ENCODE peak calls at places on chromosome 17, in nine cellular contexts. One of them, this sample, is unnamed.

GRCh38 chr17:42276359-42276608 is at the start of gene STAT5B:
- DNase-seq in H9: peak; percentile 66
- DNase-seq in right cardiac atrium: peak; percentile 92
- DNase-seq in heart right ventricle: peak; percentile 82
- DNase-seq in lung: peak; percentile 58
- DNase-seq in mammary epithelial cell: peak; percentile 61
- DNase-seq in neural progenitor cell: peak; percentile 87
- DNase-seq in colonic mucosa: peak; percentile 65
- DNase-seq in aorta: peak; percentile 91
- DNase-seq in this sample: peak; percentile 57

GRCh38 chr17:41382396-41382795 is 290 bp upstream of the KRT34 start:
- DNase-seq in heart right ventricle: no peak
- DNase-seq in mammary epithelial cell: peak; percentile 50
- DNase-seq in H9: no peak
- DNase-seq in aorta: no peak
- DNase-seq in lung: no peak
- DNase-seq in neural progenitor cell: no peak
- DNase-seq in colonic mucosa: no peak
- DNase-seq in right cardiac atrium: no peak
- DNase-seq in this sample: no peak

GRCh38 chr17:55301521-55302406 is 37.0 kb downstream of the HLF start:
- DNase-seq in colonic mucosa: no peak
- DNase-seq in heart right ventricle: no peak
- DNase-seq in H9: no peak
- DNase-seq in lung: no peak
- DNase-seq in right cardiac atrium: no peak
- DNase-seq in mammary epithelial cell: no peak
- DNase-seq in neural progenitor cell: no peak
- DNase-seq in aorta: no peak
- DNase-seq in this sample: no peak

GRCh38 chr17:19021622-19022083 is 17.1 kb upstream of the FAM83G start:
- DNase-seq in colonic mucosa: no peak
- DNase-seq in lung: no peak
- DNase-seq in mammary epithelial cell: no peak
- DNase-seq in right cardiac atrium: peak; percentile 66
- DNase-seq in heart right ventricle: no peak
- DNase-seq in neural progenitor cell: peak; percentile 25
- DNase-seq in aorta: peak; percentile 75
- DNase-seq in H9: peak; percentile 74
- DNase-seq in this sample: no peak

GRCh38 chr17:74337834-74338500 is 11.9 kb downstream of the KIF19 start:
- DNase-seq in H9: no peak
- DNase-seq in colonic mucosa: no peak
- DNase-seq in neural progenitor cell: no peak
- DNase-seq in lung: no peak
- DNase-seq in heart right ventricle: no peak
- DNase-seq in mammary epithelial cell: no peak
- DNase-seq in right cardiac atrium: no peak
- DNase-seq in aorta: no peak
- DNase-seq in this sample: no peak

GRCh38 chr17:8835106-8835505 is 32.4 kb downstream of the PIK3R6 start:
- DNase-seq in lung: no peak
- DNase-seq in heart right ventricle: no peak
- DNase-seq in mammary epithelial cell: no peak
- DNase-seq in neural progenitor cell: no peak
- DNase-seq in colonic mucosa: no peak
- DNase-seq in right cardiac atrium: no peak
- DNase-seq in aorta: no peak
- DNase-seq in H9: no peak
- DNase-seq in this sample: peak; percentile 16

GRCh38 chr17:28946239-28946638 is 5.1 kb downstream of the PHF12 start:
- DNase-seq in heart right ventricle: no peak
- DNase-seq in right cardiac atrium: no peak
- DNase-seq in mammary epithelial cell: peak; percentile 87
- DNase-seq in H9: no peak
- DNase-seq in colonic mucosa: no peak
- DNase-seq in lung: no peak
- DNase-seq in neural progenitor cell: no peak
- DNase-seq in aorta: no peak
- DNase-seq in this sample: no peak

GRCh38 chr17:72599891-72600290 is 479.1 kb downstream of the SOX9 start:
- DNase-seq in aorta: no peak
- DNase-seq in mammary epithelial cell: no peak
- DNase-seq in lung: no peak
- DNase-seq in right cardiac atrium: no peak
- DNase-seq in heart right ventricle: no peak
- DNase-seq in colonic mucosa: no peak
- DNase-seq in H9: no peak
- DNase-seq in neural progenitor cell: no peak
- DNase-seq in this sample: no peak

GRCh38 chr17:5888811-5889210 is 181.4 kb upstream of the WSCD1 start:
- DNase-seq in lung: no peak
- DNase-seq in heart right ventricle: no peak
- DNase-seq in colonic mucosa: no peak
- DNase-seq in neural progenitor cell: no peak
- DNase-seq in right cardiac atrium: no peak
- DNase-seq in aorta: no peak
- DNase-seq in mammary epithelial cell: peak; percentile 96
- DNase-seq in H9: peak; percentile 20
- DNase-seq in this sample: no peak

GRCh38 chr17:75774471-75774987 is 9.5 kb upstream of the GALK1 start:
- DNase-seq in mammary epithelial cell: no peak
- DNase-seq in neural progenitor cell: no peak
- DNase-seq in aorta: peak; percentile 67
- DNase-seq in right cardiac atrium: no peak
- DNase-seq in heart right ventricle: no peak
- DNase-seq in lung: no peak
- DNase-seq in colonic mucosa: no peak
- DNase-seq in H9: no peak
- DNase-seq in this sample: no peak

GRCh38 chr17:59512844-59513383 is 52.5 kb upstream of the DHX40 start:
- DNase-seq in right cardiac atrium: no peak
- DNase-seq in aorta: no peak
- DNase-seq in heart right ventricle: no peak
- DNase-seq in neural progenitor cell: no peak
- DNase-seq in lung: no peak
- DNase-seq in mammary epithelial cell: no peak
- DNase-seq in colonic mucosa: no peak
- DNase-seq in H9: no peak
- DNase-seq in this sample: no peak

GRCh38 chr17:15892679-15893332 is 52.1 kb upstream of the ADORA2B start:
- DNase-seq in colonic mucosa: no peak
- DNase-seq in aorta: no peak
- DNase-seq in neural progenitor cell: no peak
- DNase-seq in H9: no peak
- DNase-seq in right cardiac atrium: no peak
- DNase-seq in heart right ventricle: no peak
- DNase-seq in lung: no peak
- DNase-seq in mammary epithelial cell: peak; percentile 46
- DNase-seq in this sample: no peak

GRCh38 chr17:69999253-69999652 is 75.8 kb upstream of the KCNJ16 start:
- DNase-seq in right cardiac atrium: no peak
- DNase-seq in mammary epithelial cell: no peak
- DNase-seq in aorta: no peak
- DNase-seq in heart right ventricle: no peak
- DNase-seq in colonic mucosa: no peak
- DNase-seq in neural progenitor cell: no peak
- DNase-seq in lung: no peak
- DNase-seq in H9: no peak
- DNase-seq in this sample: no peak

GRCh38 chr17:54983260-54983659 is 14.7 kb downstream of the STXBP4 start:
- DNase-seq in colonic mucosa: no peak
- DNase-seq in aorta: no peak
- DNase-seq in right cardiac atrium: no peak
- DNase-seq in heart right ventricle: no peak
- DNase-seq in lung: no peak
- DNase-seq in H9: no peak
- DNase-seq in neural progenitor cell: no peak
- DNase-seq in mammary epithelial cell: no peak
- DNase-seq in this sample: no peak

GRCh38 chr17:31481783-31482081 is 90.3 kb downstream of the RAB11FIP4 start:
- DNase-seq in neural progenitor cell: no peak
- DNase-seq in mammary epithelial cell: peak; percentile 48
- DNase-seq in heart right ventricle: no peak
- DNase-seq in aorta: no peak
- DNase-seq in colonic mucosa: no peak
- DNase-seq in right cardiac atrium: no peak
- DNase-seq in H9: no peak
- DNase-seq in lung: no peak
- DNase-seq in this sample: no peak

GRCh38 chr17:40547079-40547784 is 18.0 kb downstream of the CCR7 start:
- DNase-seq in mammary epithelial cell: peak; percentile 97
- DNase-seq in lung: peak; percentile 35
- DNase-seq in H9: peak; percentile 35
- DNase-seq in aorta: peak; percentile 54
- DNase-seq in neural progenitor cell: no peak
- DNase-seq in colonic mucosa: no peak
- DNase-seq in right cardiac atrium: no peak
- DNase-seq in heart right ventricle: no peak
- DNase-seq in this sample: no peak

GRCh38 chr17:45986056-45986455 is 13.0 kb upstream of the STH start:
- DNase-seq in lung: no peak
- DNase-seq in H9: no peak
- DNase-seq in aorta: no peak
- DNase-seq in neural progenitor cell: no peak
- DNase-seq in right cardiac atrium: no peak
- DNase-seq in mammary epithelial cell: no peak
- DNase-seq in heart right ventricle: no peak
- DNase-seq in colonic mucosa: no peak
- DNase-seq in this sample: no peak

GRCh38 chr17:1908699-1909309 is 79.0 kb downstream of the RPA1 start:
- DNase-seq in heart right ventricle: no peak
- DNase-seq in colonic mucosa: peak; percentile 59
- DNase-seq in lung: peak; percentile 66
- DNase-seq in neural progenitor cell: peak; percentile 87
- DNase-seq in right cardiac atrium: peak; percentile 79
- DNase-seq in mammary epithelial cell: peak; percentile 54
- DNase-seq in aorta: no peak
- DNase-seq in H9: peak; percentile 78
- DNase-seq in this sample: peak; percentile 68

GRCh38 chr17:47621293-47622178 is 28.2 kb upstream of the KPNB1 start:
- DNase-seq in right cardiac atrium: peak; percentile 75
- DNase-seq in lung: no peak
- DNase-seq in neural progenitor cell: peak; percentile 30
- DNase-seq in aorta: peak; percentile 83
- DNase-seq in heart right ventricle: peak; percentile 24
- DNase-seq in H9: peak; percentile 90
- DNase-seq in colonic mucosa: no peak
- DNase-seq in mammary epithelial cell: peak; percentile 88
- DNase-seq in this sample: no peak
- H3K27ac ChIP-seq in right cardiac atrium: peak overlapping the region; percentile 75
- H3K27ac ChIP-seq in lung: no peak overlapping the region
- H3K27ac ChIP-seq in neural progenitor cell: peak overlapping the region; percentile 26
- H3K27ac ChIP-seq in aorta: peak overlapping the region; percentile 47
- H3K27ac ChIP-seq in heart right ventricle: peak overlapping the region; percentile 28
- H3K27ac ChIP-seq in H9: no peak overlapping the region
- H3K27ac ChIP-seq in colonic mucosa: no peak overlapping the region
- H3K27ac ChIP-seq in mammary epithelial cell: peak overlapping the region; percentile 56
- H3K27ac ChIP-seq in this sample: no peak overlapping the region

DNA sequence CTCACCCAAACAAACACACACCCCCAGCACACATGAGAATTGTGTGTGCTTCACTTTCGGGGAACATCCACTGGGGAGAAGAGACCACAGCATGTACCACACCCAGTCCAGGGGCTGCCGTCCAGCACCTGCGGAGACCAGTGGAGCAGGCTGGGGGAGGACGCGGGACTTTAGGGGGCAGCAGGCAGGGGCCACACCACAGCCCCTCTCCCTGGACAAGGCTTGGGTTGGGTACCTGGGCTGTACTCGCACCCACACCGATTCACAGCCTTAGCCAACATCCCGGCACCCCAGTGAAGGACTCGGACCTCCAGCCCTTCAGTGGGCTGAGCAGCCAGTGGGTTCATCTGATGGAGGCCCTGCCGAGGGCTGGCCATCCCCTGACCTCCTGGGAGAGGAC is 63.3 kb downstream of the RBFOX3 start:
- DNase-seq in mammary epithelial cell: no peak
- DNase-seq in H9: no peak
- DNase-seq in heart right ventricle: no peak
- DNase-seq in lung: no peak
- DNase-seq in neural progenitor cell: no peak
- DNase-seq in colonic mucosa: no peak
- DNase-seq in right cardiac atrium: no peak
- DNase-seq in aorta: peak; percentile 45
- DNase-seq in this sample: no peak
- H3K27me3 ChIP-seq in mammary epithelial cell: no peaks in the 10 kb centered on the region
- H3K27me3 ChIP-seq in H9: no peaks in the 10 kb centered on the region
- H3K27me3 ChIP-seq in heart right ventricle: no peaks in the 10 kb centered on the region
- H3K27me3 ChIP-seq in lung: no peaks in the 10 kb centered on the region
- H3K27me3 ChIP-seq in neural progenitor cell: no peaks in the 10 kb centered on the region
- H3K27me3 ChIP-seq in colonic mucosa: no peaks in the 10 kb centered on the region
- H3K27me3 ChIP-seq in right cardiac atrium: no peaks in the 10 kb centered on the region
- H3K27me3 ChIP-seq in aorta: no peaks in the 10 kb centered on the region
- H3K27me3 ChIP-seq in this sample: no peaks in the 10 kb centered on the region

GRCh38 chr17:7045492-7046126 is 1.7 kb upstream of the SLC16A11 start:
- DNase-seq in aorta: no peak
- DNase-seq in lung: no peak
- DNase-seq in colonic mucosa: peak; percentile 72
- DNase-seq in mammary epithelial cell: peak; percentile 64
- DNase-seq in neural progenitor cell: peak; percentile 76
- DNase-seq in right cardiac atrium: no peak
- DNase-seq in H9: no peak
- DNase-seq in heart right ventricle: no peak
- DNase-seq in this sample: no peak
- H3K27ac ChIP-seq in aorta: no peak overlapping the region
- H3K27ac ChIP-seq in lung: peak overlapping the region; percentile 60
- H3K27ac ChIP-seq in colonic mucosa: peak overlapping the region; percentile 71
- H3K27ac ChIP-seq in mammary epithelial cell: peak overlapping the region; percentile 73
- H3K27ac ChIP-seq in neural progenitor cell: no peak overlapping the region
- H3K27ac ChIP-seq in right cardiac atrium: no peak overlapping the region
- H3K27ac ChIP-seq in H9: no peak overlapping the region
- H3K27ac ChIP-seq in heart right ventricle: no peak overlapping the region
- H3K27ac ChIP-seq in this sample: no peak overlapping the region

DNA sequence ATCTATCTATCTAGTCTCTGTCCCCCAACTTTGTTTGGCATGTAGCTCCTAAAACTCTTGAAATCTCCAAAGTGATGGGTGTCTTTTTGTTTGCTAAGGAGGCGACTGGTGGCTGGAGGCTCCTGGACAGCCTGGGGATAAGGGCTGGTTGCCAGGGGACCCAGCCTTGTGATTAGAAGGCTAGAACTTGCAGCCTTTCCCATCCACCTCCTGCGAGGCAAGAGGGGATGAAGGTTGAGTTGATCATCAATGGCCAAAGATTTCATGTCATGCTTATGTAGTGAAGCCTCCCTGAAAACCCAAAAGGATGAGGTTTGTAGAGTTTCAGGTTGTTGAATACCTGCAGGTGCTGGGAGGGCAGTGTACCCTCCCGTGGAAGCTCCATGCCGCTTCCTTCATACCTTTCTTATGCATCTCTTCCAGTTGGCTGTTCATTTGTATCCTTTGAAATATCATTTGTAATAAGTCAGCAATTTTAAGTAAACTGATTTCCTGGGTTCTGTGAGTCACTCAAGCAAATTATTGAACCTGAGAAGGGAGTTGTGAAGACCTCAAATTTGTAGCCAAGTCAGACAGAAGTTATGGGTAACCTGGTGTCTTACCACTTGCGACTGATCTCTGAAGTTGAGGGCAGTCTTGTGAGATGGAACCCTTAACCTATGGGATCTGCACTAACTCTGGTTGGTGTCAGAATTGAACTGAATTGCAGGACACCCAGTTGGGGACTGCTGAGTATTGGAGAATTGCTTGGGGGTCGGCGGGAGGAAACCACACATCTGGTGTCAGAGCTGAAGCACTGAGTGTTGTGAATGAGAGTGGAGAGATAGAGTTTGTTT is 202.5 kb downstream of the SEC14L1 start:
- DNase-seq in H9: no peak
- DNase-seq in heart right ventricle: no peak
- DNase-seq in lung: peak; percentile 20
- DNase-seq in mammary epithelial cell: no peak
- DNase-seq in neural progenitor cell: no peak
- DNase-seq in aorta: no peak
- DNase-seq in colonic mucosa: peak; percentile 14
- DNase-seq in right cardiac atrium: no peak
- DNase-seq in this sample: peak; percentile 9
- H3K27me3 ChIP-seq in H9: no peaks in the 10 kb centered on the region
- H3K27me3 ChIP-seq in heart right ventricle: no peaks in the 10 kb centered on the region
- H3K27me3 ChIP-seq in lung: no peaks in the 10 kb centered on the region
- H3K27me3 ChIP-seq in mammary epithelial cell: no peaks in the 10 kb centered on the region
- H3K27me3 ChIP-seq in neural progenitor cell: no peaks in the 10 kb centered on the region
- H3K27me3 ChIP-seq in aorta: no peaks in the 10 kb centered on the region
- H3K27me3 ChIP-seq in colonic mucosa: no peaks in the 10 kb centered on the region
- H3K27me3 ChIP-seq in right cardiac atrium: no peaks in the 10 kb centered on the region
- H3K27me3 ChIP-seq in this sample: no peaks in the 10 kb centered on the region